ENCODE peak calls at places on chromosomes 13 and 19, in five cellular contexts. N, G, L, I and O are unnamed samples. For H3K4me1, the result is how much of the 10 kb centered on the place peaks cover.

GRCh38 chr13:46321494-46322225 is 65.4 kb downstream of the RUBCNL start:
- DNase-seq in N (peak), G (peak), L (peak), I (peak), O (peak)

GRCh38 chr19:3554254-3555083 is 2.9 kb downstream of the MFSD12 start:
- DNase-seq in N (no peak), G (no peak), L (no peak), I (no peak), O (no peak)

GRCh38 chr19:1587872-1588271 is 4.8 kb downstream of the MBD3 start:
- DNase-seq in N (no peak), G (no peak), L (peak), I (no peak), O (no peak)

GRCh38 chr13:80030491-80030890 is 310.4 kb downstream of the SPRY2 start:
- DNase-seq in N (no peak), G (no peak), L (no peak), I (no peak), O (peak)

GRCh38 chr19:18473003-18473705 is 35.2 kb upstream of the ISYNA1 start:
- DNase-seq in N (no peak), G (no peak), L (no peak), I (no peak), O (no peak)

GRCh38 chr13:25493930-25494707 is 122.3 kb downstream of the ATP8A2 start:
- DNase-seq in N (no peak), G (no peak), L (no peak), I (no peak), O (peak)

GRCh38 chr19:947707-948533 is 22.1 kb downstream of the ARID3A start:
- DNase-seq in N (no peak), G (no peak), L (no peak), I (peak), O (no peak)

GRCh38 chr19:55678121-55678671 is 3.2 kb downstream of the EPN1 start:
- DNase-seq in N (no peak), G (no peak), L (no peak), I (peak), O (no peak)

GRCh38 chr13:26991508-26992181 is 180.0 kb downstream of the USP12 start:
- DNase-seq in N (no peak), G (no peak), L (peak), I (no peak), O (no peak)

GRCh38 chr13:59774511-59774911 is 389.2 kb downstream of the DIAPH3 start:
- DNase-seq in N (no peak), G (no peak), L (peak), I (no peak), O (peak)

GRCh38 chr13:26518433-26519084 is 38.9 kb upstream of the WASF3 start:
- DNase-seq in N (no peak), G (no peak), L (no peak), I (no peak), O (peak)

GRCh38 chr13:111394211-111394922 is 73.9 kb downstream of the TEX29 start:
- DNase-seq in N (no peak), G (no peak), L (no peak), I (no peak), O (no peak)

GRCh38 chr13:41356788-41357187 is 45.7 kb downstream of the NAA16 start:
- DNase-seq in N (no peak), G (no peak), L (no peak), I (no peak), O (no peak)

GRCh38 chr19:48195106-48195830 is 24.8 kb downstream of the ZSWIM9 start:
- DNase-seq in N (no peak), G (no peak), L (no peak), I (no peak), O (peak)

GRCh38 chr13:107347641-107348369 is 779.9 kb upstream of the ARGLU1 start:
- DNase-seq in N (no peak), G (no peak), L (no peak), I (no peak), O (no peak)

GRCh38 chr13:101417043-101417406 is 717 bp upstream of the NALCN start:
- DNase-seq in N (peak), G (no peak), L (no peak), I (no peak), O (no peak)

DNA sequence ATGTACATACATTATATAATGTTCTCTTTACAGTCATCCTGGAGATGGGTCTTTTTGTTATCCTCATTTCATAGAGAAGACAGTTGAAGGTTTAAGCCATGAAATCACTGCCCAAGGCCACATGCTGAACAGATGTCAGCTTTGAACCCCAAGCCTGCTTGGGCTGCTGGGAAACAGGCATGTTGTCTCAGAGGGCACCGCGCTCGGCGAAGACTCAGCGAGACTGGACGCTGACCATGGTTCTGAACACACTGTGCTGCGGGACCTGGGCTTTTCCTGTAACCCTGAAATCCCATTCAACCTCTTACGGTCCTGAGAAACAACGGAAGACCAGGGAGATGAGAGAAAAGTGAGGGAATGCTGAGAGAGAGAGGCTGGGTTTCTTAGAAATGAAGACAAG is 27.3 kb downstream of the LRFN3 start:
- DNase-seq in N (peak), G (peak), L (peak), I (no peak), O (peak)
- TF ChIP-seq JUNB in N (no peak), G (no peak), L (no peak), I (no peak), O (no peak)

DNA sequence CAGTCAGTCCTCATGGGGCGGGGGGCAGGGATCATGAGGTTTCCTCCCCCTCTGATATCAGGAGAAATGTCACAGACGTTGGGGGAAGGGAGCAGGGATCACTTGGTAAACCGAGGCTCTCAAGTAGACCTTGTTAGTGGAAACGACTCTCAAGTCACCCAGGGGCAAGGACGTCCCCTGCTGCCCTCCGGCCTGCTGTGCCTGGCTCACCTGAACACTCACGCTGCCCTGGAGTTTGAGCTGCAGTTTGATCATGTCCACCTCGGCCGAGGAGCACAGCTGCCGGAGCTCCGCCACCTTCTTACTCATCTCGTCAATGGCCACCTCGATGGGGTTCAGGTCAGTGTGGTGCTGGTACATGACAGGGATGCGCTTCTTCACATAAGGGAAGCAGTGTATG is 47.6 kb upstream of the SLC15A1 start:
- DNase-seq in N (no peak), G (no peak), L (no peak), I (no peak), O (no peak)
- TF ChIP-seq CTCF in N (no peak), G (no peak), L (no peak), I (no peak), O (no peak)

DNA sequence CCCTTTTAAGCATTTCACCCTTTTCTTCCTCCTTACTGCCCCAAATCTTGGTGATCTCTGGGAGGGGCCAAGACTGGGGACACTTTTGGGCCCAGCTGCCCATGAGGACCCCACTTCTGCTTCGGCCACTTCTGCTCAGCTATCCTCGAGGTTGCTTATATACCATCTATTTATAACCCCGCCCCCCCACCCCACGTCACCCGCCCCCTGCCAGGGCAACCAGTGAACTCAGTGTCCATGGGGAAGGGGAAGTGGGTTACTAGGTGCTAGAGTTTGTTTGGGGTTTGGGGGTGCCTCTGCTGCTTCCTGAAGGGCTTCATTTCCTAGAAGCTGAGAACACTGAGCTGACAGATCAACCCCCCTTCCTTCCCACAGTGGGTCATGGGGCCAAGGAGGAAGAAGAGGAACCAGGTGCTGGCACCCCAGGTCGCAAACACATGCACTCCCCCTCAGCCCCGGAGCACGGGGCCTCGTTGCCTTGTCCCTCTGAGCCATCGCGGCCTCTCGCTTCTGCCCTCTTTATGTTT is 6.1 kb upstream of the ADGRE5 start:
- DNase-seq in N (no peak), G (peak), L (no peak), I (no peak), O (no peak)
- H3K4me1 ChIP-seq in N (under half), G (under half), L (under half), I (under half), O (under half)

DNA sequence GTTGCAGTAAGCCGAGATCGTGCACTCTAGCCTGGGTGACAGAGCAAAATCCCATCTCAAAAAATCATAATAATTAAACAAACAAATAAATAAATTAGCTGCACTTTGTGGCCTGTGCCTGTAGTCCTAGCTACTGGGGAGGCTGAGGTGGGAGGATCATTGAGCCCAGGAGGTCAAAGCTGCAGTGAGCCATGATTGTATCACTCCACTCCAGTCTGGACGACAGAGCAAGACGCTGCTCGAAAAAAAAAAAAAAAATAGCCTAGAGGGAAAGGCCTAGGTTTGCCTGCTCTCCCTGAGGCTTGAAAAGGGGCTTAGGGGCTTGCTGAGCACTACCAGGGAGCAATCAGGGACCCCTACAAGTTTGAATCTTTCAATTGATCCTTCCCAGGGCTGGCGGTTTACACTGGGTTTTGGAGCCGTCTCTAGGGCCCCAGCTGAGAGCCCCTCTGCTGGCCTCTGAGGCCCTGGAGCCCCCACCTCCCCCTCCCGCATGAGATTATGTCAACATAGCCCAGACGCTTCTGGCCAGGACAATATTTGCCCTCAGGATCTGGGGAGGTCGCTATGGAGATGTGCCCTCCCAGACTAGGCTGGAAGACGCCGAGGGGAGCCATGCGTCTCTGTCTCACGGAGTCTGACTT is 10.4 kb upstream of the GIPR start:
- DNase-seq in N (no peak), G (peak), L (peak), I (no peak), O (no peak)
- TF ChIP-seq JUNB in N (no peak), G (no peak), L (no peak), I (no peak), O (no peak)